ENCODE peak calls at places on chromosome 1, in nine cellular contexts. L, U, E, G, S, T, W, P and K are unnamed samples.

GRCh38 chr1:246338098-246338497 is 169.0 kb downstream of the SMYD3 start:
- DNase-seq in L (no peak), U (no peak), E (no peak), G (no peak), S (no peak), T (no peak), W (no peak), P (no peak), K (no peak)

GRCh38 chr1:179177182-179177581 is 52.3 kb downstream of the ABL2 start:
- DNase-seq in L (peak; percentile 70), U (no peak), E (peak; percentile 9), G (no peak), S (no peak), T (no peak), W (no peak), P (no peak), K (no peak)

GRCh38 chr1:206693592-206693991 is 8.9 kb downstream of the MAPKAPK2 start:
- DNase-seq in L (no peak), U (no peak), E (no peak), G (no peak), S (no peak), T (no peak), W (no peak), P (no peak), K (no peak)

GRCh38 chr1:15218287-15219279 is 28.4 kb upstream of the FHAD1 start:
- DNase-seq in L (no peak), U (no peak), E (no peak), G (no peak), S (no peak), T (no peak), W (peak; percentile 29), P (peak; percentile 50), K (no peak)

GRCh38 chr1:108316545-108316944 is 72.7 kb upstream of the NBPF4 start:
- DNase-seq in L (no peak), U (no peak), E (peak; percentile 61), G (no peak), S (no peak), T (no peak), W (peak; percentile 14), P (no peak), K (no peak)

GRCh38 chr1:44310006-44310405 is 45.1 kb downstream of the ERI3 start:
- DNase-seq in L (no peak), U (no peak), E (no peak), G (no peak), S (no peak), T (no peak), W (no peak), P (no peak), K (no peak)

GRCh38 chr1:160346953-160347352 is 3.8 kb downstream of the NCSTN start:
- DNase-seq in L (no peak), U (no peak), E (no peak), G (no peak), S (no peak), T (no peak), W (no peak), P (peak; percentile 68), K (no peak)

GRCh38 chr1:233211595-233211994 is 83.9 kb downstream of the PCNX2 start:
- DNase-seq in L (no peak), U (no peak), E (no peak), G (no peak), S (no peak), T (no peak), W (peak; percentile 12), P (no peak), K (no peak)

GRCh38 chr1:181113061-181113695 is 24.7 kb downstream of the IER5 start:
- DNase-seq in L (no peak), U (no peak), E (no peak), G (no peak), S (no peak), T (no peak), W (peak; percentile 85), P (no peak), K (no peak)

GRCh38 chr1:177779325-177779965 is 190.4 kb downstream of the SEC16B start:
- DNase-seq in L (no peak), U (no peak), E (peak; percentile 25), G (no peak), S (no peak), T (no peak), W (no peak), P (no peak), K (no peak)

GRCh38 chr1:61104213-61104612 is 21.9 kb downstream of the NFIA start:
- DNase-seq in L (no peak), U (no peak), E (no peak), G (no peak), S (no peak), T (no peak), W (no peak), P (no peak), K (no peak)

GRCh38 chr1:46183926-46184557 is 7.8 kb upstream of the P3R3URF start:
- DNase-seq in L (no peak), U (no peak), E (no peak), G (no peak), S (no peak), T (no peak), W (no peak), P (peak; percentile 33), K (no peak)

GRCh38 chr1:108027389-108027788 is 62.4 kb upstream of the VAV3 start:
- DNase-seq in L (no peak), U (no peak), E (no peak), G (no peak), S (no peak), T (no peak), W (no peak), P (no peak), K (no peak)

GRCh38 chr1:241237873-241238272 is 119.1 kb downstream of the RGS7 start:
- DNase-seq in L (no peak), U (no peak), E (peak; percentile 11), G (no peak), S (no peak), T (no peak), W (no peak), P (no peak), K (no peak)

GRCh38 chr1:2132222-2133038 is 62.1 kb downstream of the FAAP20 start:
- DNase-seq in L (peak; percentile 27), U (peak; percentile 54), E (peak; percentile 85), G (peak; percentile 45), S (no peak), T (peak; percentile 25), W (peak; percentile 14), P (peak; percentile 47), K (no peak)

GRCh38 chr1:227942716-227943261 is 4.9 kb downstream of the WNT9A start:
- DNase-seq in L (no peak), U (no peak), E (no peak), G (no peak), S (no peak), T (no peak), W (no peak), P (no peak), K (no peak)

GRCh38 chr1:25009675-25010262 is 79.7 kb upstream of the RUNX3 start:
- DNase-seq in L (no peak), U (no peak), E (no peak), G (no peak), S (no peak), T (no peak), W (no peak), P (no peak), K (no peak)

GRCh38 chr1:153510984-153511410 is 24.8 kb downstream of the S100A6 start:
- DNase-seq in L (no peak), U (no peak), E (peak; percentile 91), G (peak; percentile 87), S (peak; percentile 74), T (peak; percentile 80), W (peak; percentile 84), P (peak; percentile 16), K (peak; percentile 73)

GRCh38 chr1:25544243-25544764 is 898 bp downstream of the LDLRAP1 start:
- DNase-seq in L (no peak), U (no peak), E (no peak), G (peak; percentile 59), S (no peak), T (no peak), W (no peak), P (no peak), K (no peak)

GRCh38 chr1:186374313-186375151 is 521 bp downstream of the TPR start:
- DNase-seq in L (peak; percentile 16), U (peak; percentile 6), E (peak; percentile 57), G (peak; percentile 19), S (no peak), T (peak; percentile 30), W (peak; percentile 39), P (peak; percentile 36), K (no peak)

GRCh38 chr1:4830756-4831155 is 176.3 kb downstream of the AJAP1 start:
- DNase-seq in L (no peak), U (no peak), E (no peak), G (no peak), S (no peak), T (no peak), W (no peak), P (no peak), K (no peak)

GRCh38 chr1:16967095-16967567 is 13.3 kb downstream of the MFAP2 start:
- DNase-seq in L (no peak), U (no peak), E (no peak), G (peak; percentile 50), S (no peak), T (no peak), W (no peak), P (no peak), K (no peak)

GRCh38 chr1:156750191-156750931 is 1.1 kb downstream of the HDGF start:
- DNase-seq in L (no peak), U (no peak), E (peak; percentile 31), G (peak; percentile 80), S (no peak), T (no peak), W (peak; percentile 22), P (peak; percentile 39), K (no peak)

GRCh38 chr1:85297855-85298629 is 21.6 kb upstream of the BCL10 start:
- DNase-seq in L (peak; percentile 97), U (peak; percentile 96), E (no peak), G (no peak), S (peak; percentile 16), T (peak; percentile 60), W (peak; percentile 86), P (no peak), K (peak; percentile 37)

GRCh38 chr1:14810631-14811325 is 212.3 kb downstream of the KAZN start:
- DNase-seq in L (peak; percentile 47), U (no peak), E (no peak), G (no peak), S (no peak), T (no peak), W (no peak), P (no peak), K (no peak)

GRCh38 chr1:185666582-185666981 is 67.6 kb upstream of the HMCN1 start:
- DNase-seq in L (no peak), U (no peak), E (peak; percentile 52), G (no peak), S (no peak), T (no peak), W (no peak), P (no peak), K (no peak)